ENCODE peak calls at places on chromosomes 4 and X, in eight cellular contexts. S is heart right ventricle; V is HFFc6; I is GM23338; Q is CD4-positive, alpha-beta T cell; D is hepatocyte; N is breast epithelium; E is sigmoid colon. A is an unnamed sample.

GRCh38 chrX:107398115-107398514 is 51.3 kb upstream of the FRMPD3 start:
- DNase-seq in S (no peak), V (no peak), I (no peak), Q (no peak), D (no peak), N (no peak), E (no peak), A (no peak)

GRCh38 chr4:174244441-174244840 is 39.0 kb downstream of the FBXO8 start:
- DNase-seq in S (no peak), V (peak), I (no peak), Q (no peak), D (no peak), N (no peak), E (no peak), A (no peak)

GRCh38 chr4:148292596-148293175 is 149.5 kb downstream of the NR3C2 start:
- DNase-seq in S (no peak), V (no peak), I (no peak), Q (no peak), D (no peak), N (no peak), E (no peak), A (no peak)

GRCh38 chrX:41837270-41837944 is 85.9 kb downstream of the CASK start:
- DNase-seq in S (no peak), V (no peak), I (no peak), Q (no peak), D (no peak), N (no peak), E (no peak), A (no peak)

GRCh38 chrX:49761481-49761880 is 65.7 kb upstream of the PAGE1 start:
- DNase-seq in S (no peak), V (no peak), I (peak), Q (no peak), D (peak), N (no peak), E (no peak), A (no peak)

GRCh38 chr4:139843643-139844042 is 178.0 kb downstream of the MGST2 start:
- DNase-seq in S (no peak), V (no peak), I (no peak), Q (no peak), D (no peak), N (no peak), E (no peak), A (no peak)

GRCh38 chr4:52612341-52612740 is 46.8 kb downstream of the USP46 start:
- DNase-seq in S (no peak), V (no peak), I (no peak), Q (no peak), D (no peak), N (no peak), E (no peak), A (no peak)

GRCh38 chr4:158915683-158916241 is 146.9 kb downstream of the FNIP2 start:
- DNase-seq in S (no peak), V (no peak), I (no peak), Q (no peak), D (no peak), N (no peak), E (no peak), A (no peak)

GRCh38 chrX:142250502-142250901 is 45.4 kb upstream of the MAGEC2 start:
- DNase-seq in S (no peak), V (no peak), I (no peak), Q (no peak), D (no peak), N (no peak), E (no peak), A (no peak)

GRCh38 chrX:63993936-63994335 is 208.9 kb upstream of the ARHGEF9 start:
- DNase-seq in S (no peak), V (no peak), I (no peak), Q (no peak), D (no peak), N (no peak), E (no peak), A (no peak)

GRCh38 chrX:56783450-56783831 is 54.4 kb downstream of the NBDY start:
- DNase-seq in S (no peak), V (no peak), I (peak), Q (peak), D (no peak), N (no peak), E (peak), A (no peak)
- TF ChIP-seq CTCF in S (no peak), V (no peak), I (peak), Q (no peak), D (no peak), N (no peak), E (no peak), A (no peak)

DNA sequence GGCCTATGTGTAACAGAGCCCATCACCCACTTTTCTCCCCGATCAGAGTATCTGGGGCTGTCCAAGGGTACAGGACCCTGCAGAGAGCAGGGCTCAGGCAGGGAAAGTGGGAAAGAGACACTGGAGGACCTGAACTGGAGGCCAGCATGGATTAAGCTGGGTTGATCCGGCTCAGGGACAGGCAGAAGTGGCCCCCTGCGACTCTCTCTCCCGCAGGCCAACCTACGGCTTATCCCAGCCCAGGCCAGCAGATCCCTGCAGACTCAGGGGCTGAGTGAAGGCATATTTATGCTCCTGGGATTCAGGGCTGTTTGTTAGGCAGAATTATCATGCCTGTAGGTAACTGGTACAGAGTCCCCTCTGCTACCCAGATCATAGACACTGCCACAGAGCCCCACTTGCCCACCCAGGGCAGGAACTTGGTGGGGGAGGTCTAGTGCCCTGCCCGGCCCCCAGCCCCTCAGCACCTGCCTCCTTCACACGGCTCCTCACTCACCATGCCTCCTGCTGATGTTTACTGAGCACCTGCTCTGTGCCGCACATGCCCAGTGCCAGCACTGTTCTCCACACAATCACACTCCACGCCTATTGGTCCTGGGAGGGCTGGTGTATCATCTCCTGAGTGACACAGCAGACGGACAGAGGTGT is 87.3 kb downstream of the ADRA2C start:
- DNase-seq in S (no peak), V (no peak), I (no peak), Q (no peak), D (no peak), N (no peak), E (no peak), A (no peak)
- TF ChIP-seq CTCF in S (no peak), V (no peak), I (no peak), Q (no peak), D (no peak), N (no peak), E (no peak), A (no peak)

DNA sequence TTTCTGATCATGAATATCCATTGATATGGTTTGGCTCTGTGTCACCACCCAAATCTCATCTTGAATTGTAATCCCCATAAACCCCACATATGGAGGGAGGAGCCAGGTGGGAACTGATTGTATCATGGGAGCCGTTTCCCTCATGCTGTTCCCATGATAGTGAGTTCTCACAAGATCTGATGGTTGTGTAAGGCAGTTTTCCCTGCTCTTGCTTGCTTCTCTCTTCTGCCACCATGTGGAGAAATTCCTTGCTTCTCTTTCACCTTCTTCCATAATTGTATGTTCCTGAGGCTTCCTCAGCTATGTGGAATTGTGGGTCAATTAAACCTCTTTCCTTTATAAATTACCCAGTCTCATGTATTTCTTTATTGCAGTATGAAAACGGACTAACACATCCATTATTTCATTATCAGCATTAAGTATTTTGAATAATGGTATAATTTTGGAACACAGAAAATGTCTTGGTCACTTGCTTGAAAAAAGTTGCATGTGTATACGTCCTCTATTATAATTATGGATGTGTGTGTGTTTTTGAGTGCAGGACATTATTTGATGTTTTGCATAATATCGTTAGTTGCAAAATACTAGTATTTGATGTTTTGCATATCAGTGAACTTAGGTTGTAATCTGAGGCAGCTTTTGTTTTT is 334.6 kb downstream of the PCDH10 start:
- DNase-seq in S (no peak), V (peak), I (peak), Q (no peak), D (peak), N (no peak), E (no peak), A (no peak)
- TF ChIP-seq CTCF in S (peak), V (peak), I (peak), Q (no peak), D (peak), N (no peak), E (no peak), A (no peak)

DNA sequence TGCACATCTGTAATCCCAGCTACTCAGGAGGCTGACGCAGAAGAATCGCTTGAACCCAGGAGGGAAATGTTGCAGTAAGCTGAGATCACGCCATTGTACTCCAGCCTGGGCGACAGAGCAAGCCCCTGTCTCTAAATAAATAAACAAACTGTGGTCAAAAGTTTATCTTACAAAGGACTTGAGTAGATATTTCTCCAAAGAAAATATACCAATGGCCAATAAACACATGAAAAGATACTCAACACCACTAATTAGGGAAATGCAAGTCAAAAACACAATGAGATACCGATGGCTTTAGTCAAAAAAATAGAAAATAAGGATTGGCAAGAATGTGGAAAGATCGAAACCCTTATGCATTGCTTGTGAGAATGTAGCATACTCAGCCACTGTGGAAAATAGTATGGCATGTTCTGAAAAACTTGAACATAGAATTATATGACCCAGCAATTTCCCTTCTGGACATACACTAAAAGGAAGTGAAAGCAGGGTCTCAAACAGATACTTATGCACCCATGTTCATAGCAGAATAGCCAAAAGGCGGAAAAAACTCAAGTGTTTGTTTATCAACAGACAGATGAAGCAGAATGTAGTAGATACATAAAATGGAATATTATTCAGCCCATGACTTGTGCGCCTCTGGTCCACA is 2.0 kb upstream of the CFAP97 start:
- DNase-seq in S (no peak), V (no peak), I (no peak), Q (no peak), D (no peak), N (no peak), E (no peak), A (no peak)
- TF ChIP-seq CTCF in S (no peak), V (no peak), I (no peak), Q (no peak), D (no peak), N (no peak), E (no peak), A (no peak)

GRCh38 chrX:68180501-68181061 is 252.7 kb downstream of the OPHN1 start:
- DNase-seq in S (no peak), V (no peak), I (no peak), Q (no peak), D (no peak), N (no peak), E (no peak), A (no peak)

GRCh38 chrX:68179355-68179754 is 253.9 kb downstream of the OPHN1 start:
- DNase-seq in S (no peak), V (no peak), I (no peak), Q (no peak), D (no peak), N (no peak), E (no peak), A (no peak)

GRCh38 chrX:68186552-68187262 is 246.6 kb downstream of the OPHN1 start:
- DNase-seq in S (no peak), V (no peak), I (no peak), Q (no peak), D (no peak), N (no peak), E (no peak), A (no peak)

GRCh38 chrX:68185161-68185560 is 248.1 kb downstream of the OPHN1 start:
- DNase-seq in S (no peak), V (no peak), I (no peak), Q (no peak), D (no peak), N (no peak), E (no peak), A (no peak)

DNA sequence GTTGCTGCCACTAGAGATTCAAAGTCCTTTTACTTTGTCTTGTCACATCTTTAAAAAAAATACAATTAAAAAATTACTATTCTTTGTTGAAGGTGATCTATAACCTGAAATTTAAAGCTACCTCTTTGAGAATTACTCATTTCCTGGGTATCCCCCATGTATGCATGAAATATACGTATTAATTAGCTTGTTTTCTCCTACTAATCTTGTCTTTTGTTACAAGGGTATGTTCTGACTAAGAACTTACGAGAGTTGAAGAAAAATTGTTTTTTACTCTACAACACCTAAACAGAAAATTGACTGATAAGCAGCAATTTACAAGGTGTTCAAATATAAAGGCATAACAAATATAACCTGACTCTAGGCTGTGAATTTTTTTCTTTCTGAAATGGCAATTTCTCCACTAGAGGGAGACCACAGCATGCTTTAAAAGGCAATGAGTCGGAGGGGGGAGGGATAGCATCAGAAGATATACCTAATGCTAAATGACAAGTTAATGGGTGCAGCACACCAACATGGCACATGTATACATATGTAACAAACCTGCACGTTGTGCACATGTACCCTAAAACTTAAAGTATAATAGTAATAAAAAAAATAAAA is 249.6 kb downstream of the OPHN1 start:
- DNase-seq in S (no peak), V (no peak), I (peak), Q (no peak), D (peak), N (no peak), E (no peak), A (no peak)
- TF ChIP-seq CTCF in S (peak), V (peak), I (peak), Q (no peak), D (peak), N (no peak), E (no peak), A (peak)

GRCh38 chr4:155032521-155033229 is 175.8 kb upstream of the NPY2R start:
- DNase-seq in S (no peak), V (no peak), I (no peak), Q (no peak), D (no peak), N (no peak), E (no peak), A (no peak)

GRCh38 chr4:155038459-155038858 is 170.0 kb upstream of the NPY2R start:
- DNase-seq in S (no peak), V (no peak), I (no peak), Q (no peak), D (no peak), N (no peak), E (no peak), A (no peak)

GRCh38 chr4:155039162-155039561 is 169.3 kb upstream of the NPY2R start:
- DNase-seq in S (no peak), V (no peak), I (no peak), Q (no peak), D (no peak), N (no peak), E (no peak), A (no peak)

GRCh38 chr4:155037031-155037430 is 171.4 kb upstream of the NPY2R start:
- DNase-seq in S (no peak), V (no peak), I (no peak), Q (no peak), D (no peak), N (no peak), E (no peak), A (no peak)

GRCh38 chr4:155033604-155034003 is 174.8 kb upstream of the NPY2R start:
- DNase-seq in S (no peak), V (no peak), I (no peak), Q (no peak), D (no peak), N (no peak), E (no peak), A (no peak)
- TF ChIP-seq CTCF in S (no peak), V (no peak), I (no peak), Q (no peak), D (no peak), N (no peak), E (no peak), A (no peak)

A was measured in mesothelial cell of epicardium.